ENCODE peak calls at places on chromosomes 1 and 21, in nine cellular contexts. G is cardiac fibroblast; F is upper lobe of right lung; T is lower lobe of right lung; H is MM.1S; P is fibroblast of mammary gland; C is kidney; N is CD8-positive, alpha-beta T cell; J is PC-9. E is an unnamed sample.

GRCh38 chr1:52159033-52159789 is 17.3 kb downstream of the ZFYVE9 start:
- DNase-seq in G (peak; percentile 14), F (no peak), T (no peak), H (no peak), P (peak; percentile 50), C (no peak), N (no peak), J (peak; percentile 55), E (no peak)

GRCh38 chr1:17743028-17743706 is 12.0 kb upstream of the ACTL8 start:
- DNase-seq in G (peak; percentile 11), F (no peak), T (no peak), H (no peak), P (no peak), C (no peak), N (no peak), J (no peak), E (no peak)

GRCh38 chr1:5690878-5691277 is 301.3 kb downstream of the NPHP4 start:
- DNase-seq in G (no peak), F (no peak), T (no peak), H (no peak), P (no peak), C (no peak), N (no peak), J (no peak), E (no peak)

GRCh38 chr1:198771562-198772153 is 132.8 kb downstream of the PTPRC start:
- DNase-seq in G (peak; percentile 76), F (no peak), T (no peak), H (peak; percentile 24), P (peak; percentile 60), C (no peak), N (no peak), J (no peak), E (no peak)

GRCh38 chr21:45560106-45561021 is 18.1 kb upstream of the SLC19A1 start:
- DNase-seq in G (no peak), F (peak; percentile 60), T (peak; percentile 43), H (no peak), P (no peak), C (peak; percentile 61), N (no peak), J (no peak), E (no peak)

GRCh38 chr1:88204111-88204510 is 480.0 kb upstream of the PKN2 start:
- DNase-seq in G (no peak), F (no peak), T (no peak), H (no peak), P (no peak), C (no peak), N (no peak), J (no peak), E (no peak)

GRCh38 chr1:59098668-59099067 is 198.2 kb upstream of the FGGY start:
- DNase-seq in G (no peak), F (no peak), T (no peak), H (no peak), P (no peak), C (no peak), N (no peak), J (no peak), E (no peak)

GRCh38 chr1:66996018-66996682 is 57.8 kb downstream of the SLC35D1 start:
- DNase-seq in G (peak; percentile 85), F (no peak), T (no peak), H (peak; percentile 78), P (peak; percentile 75), C (no peak), N (peak; percentile 29), J (peak; percentile 49), E (no peak)

GRCh38 chr1:209787551-209787950 is 3.2 kb upstream of the C1orf74 start:
- DNase-seq in G (peak; percentile 59), F (no peak), T (no peak), H (no peak), P (no peak), C (no peak), N (no peak), J (peak; percentile 50), E (no peak)

GRCh38 chr1:216665381-216665780 is 57.8 kb downstream of the ESRRG start:
- DNase-seq in G (peak; percentile 24), F (no peak), T (no peak), H (no peak), P (peak; percentile 30), C (no peak), N (no peak), J (no peak), E (no peak)

GRCh38 chr1:174999926-175000696 is at the start of gene CACYBP:
- DNase-seq in G (peak; percentile 34), F (no peak), T (no peak), H (peak; percentile 56), P (peak; percentile 30), C (no peak), N (no peak), J (no peak), E (no peak)

GRCh38 chr1:54977938-54978337 is 2.5 kb upstream of the TMEM61 start:
- DNase-seq in G (no peak), F (no peak), T (no peak), H (no peak), P (no peak), C (peak; percentile 50), N (no peak), J (no peak), E (no peak)

GRCh38 chr1:163799190-163799805 is 477.5 kb downstream of the NUF2 start:
- DNase-seq in G (no peak), F (no peak), T (no peak), H (no peak), P (no peak), C (no peak), N (no peak), J (no peak), E (no peak)

GRCh38 chr1:89271616-89272015 is 1.0 kb downstream of the GBP5 start:
- DNase-seq in G (peak; percentile 71), F (no peak), T (no peak), H (no peak), P (peak; percentile 80), C (no peak), N (no peak), J (no peak), E (no peak)

GRCh38 chr1:62294211-62294610 is 25.0 kb downstream of the KANK4 start:
- DNase-seq in G (no peak), F (no peak), T (no peak), H (no peak), P (peak; percentile 5), C (no peak), N (no peak), J (peak; percentile 48), E (no peak)
- TF ChIP-seq CTCF in G (no peak), F (peak; percentile 15), T (no peak), H (no peak), P (peak; percentile 23), C (no peak), N (no peak), J (peak; percentile 63), E (no peak)

GRCh38 chr1:101520302-101520701 is 283.5 kb downstream of the S1PR1 start:
- DNase-seq in G (peak; percentile 67), F (no peak), T (no peak), H (peak; percentile 22), P (peak; percentile 48), C (no peak), N (no peak), J (peak; percentile 2), E (no peak)
- H3K4me3 ChIP-seq in G (no peak overlapping the region), F (no peak overlapping the region), T (no peak overlapping the region), H (no peak overlapping the region), P (no peak overlapping the region), C (no peak overlapping the region), N (no peak overlapping the region), J (no peak overlapping the region), E (no peak overlapping the region)

GRCh38 chr21:43865471-43866181 is 603 bp downstream of the AGPAT3 start:
- DNase-seq in G (peak; percentile 20), F (peak; percentile 83), T (peak; percentile 77), H (peak; percentile 91), P (peak; percentile 13), C (no peak), N (peak; percentile 31), J (peak; percentile 34), E (no peak)

GRCh38 chr21:43866659-43867331 is 1.8 kb downstream of the AGPAT3 start:
- DNase-seq in G (no peak), F (peak; percentile 77), T (no peak), H (peak; percentile 85), P (no peak), C (no peak), N (no peak), J (no peak), E (no peak)

GRCh38 chr21:43864313-43864805 is 664 bp upstream of the AGPAT3 start:
- DNase-seq in G (peak; percentile 31), F (peak; percentile 87), T (peak; percentile 79), H (peak; percentile 90), P (peak; percentile 10), C (peak; percentile 87), N (no peak), J (peak; percentile 54), E (no peak)

GRCh38 chr21:43866233-43866632 is 1.2 kb downstream of the AGPAT3 start:
- DNase-seq in G (peak; percentile 52), F (no peak), T (no peak), H (peak; percentile 78), P (peak; percentile 59), C (no peak), N (no peak), J (no peak), E (peak; percentile 7)

DNA sequence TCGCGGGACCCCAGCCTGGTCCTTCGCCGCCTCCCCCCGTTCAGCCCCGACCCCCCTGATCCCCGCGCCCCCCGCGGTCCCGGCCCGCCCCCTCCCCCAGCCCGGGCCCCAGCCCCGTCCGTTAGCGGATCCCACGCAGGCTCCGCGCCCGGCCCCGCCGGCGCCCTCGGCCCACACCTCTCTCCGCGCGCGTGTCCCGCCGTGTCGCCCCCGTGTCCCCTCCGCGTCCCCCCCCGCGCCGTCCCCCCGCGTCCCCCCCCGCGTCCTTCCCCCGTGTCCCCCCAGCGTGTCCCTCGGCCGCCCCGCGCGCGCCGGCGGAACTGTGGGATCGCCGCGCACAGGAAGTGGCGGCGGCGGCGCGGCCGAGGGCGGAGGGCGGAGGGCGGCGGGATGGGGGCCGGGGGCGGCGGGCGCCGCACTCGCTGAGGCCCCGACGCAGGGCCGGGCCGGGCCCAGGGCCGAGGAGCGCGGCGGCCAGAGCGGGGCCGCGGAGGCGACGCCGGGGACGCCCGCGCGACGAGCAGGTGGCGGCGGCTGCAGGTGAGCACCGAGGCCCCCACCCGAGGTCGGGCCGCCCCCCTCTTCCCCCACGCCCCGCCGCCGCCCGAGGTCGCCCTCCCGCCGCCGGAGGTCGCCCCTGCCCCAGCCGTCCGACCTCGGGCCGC is at the start of gene AGPAT3:
- DNase-seq in G (no peak), F (no peak), T (no peak), H (peak; percentile 66), P (no peak), C (no peak), N (peak; percentile 26), J (no peak), E (no peak)
- TF ChIP-seq CTCF in G (no peak), F (no peak), T (no peak), H (no peak), P (no peak), C (no peak), N (no peak), J (no peak), E (no peak)

DNA sequence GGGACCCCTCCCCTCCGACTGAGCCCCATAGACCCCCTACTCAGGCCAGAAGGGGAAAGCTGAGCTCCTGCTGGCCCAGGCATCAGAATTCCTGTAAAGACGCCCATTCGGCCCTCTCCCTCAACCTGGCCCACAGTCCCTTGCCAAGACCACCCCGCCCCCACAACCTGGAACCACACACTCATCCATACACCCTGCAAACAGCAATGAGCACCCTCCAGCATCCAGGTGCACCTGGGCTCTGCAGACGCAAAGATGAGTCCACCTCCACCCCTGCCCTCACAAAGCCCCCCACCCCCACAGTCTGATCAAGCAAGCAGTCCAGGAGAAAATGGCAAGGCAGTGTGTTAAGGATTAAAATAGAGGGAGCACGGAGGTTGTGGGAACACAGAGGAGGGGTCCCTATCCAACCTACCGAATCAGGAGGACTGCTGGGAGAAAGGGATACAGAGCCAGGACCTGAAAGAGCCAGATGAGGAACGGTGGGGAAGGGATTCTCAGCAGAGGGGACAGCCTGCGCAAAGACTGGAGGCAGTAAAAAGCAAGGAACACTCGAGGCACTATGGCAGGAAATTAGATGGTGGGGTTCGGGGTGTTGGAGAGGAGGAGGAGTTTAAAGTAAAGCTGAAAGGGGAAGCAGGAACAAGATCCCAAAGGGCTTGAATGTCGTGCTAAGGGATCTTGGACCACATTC is 67.3 kb upstream of the LAPTM5 start:
- DNase-seq in G (no peak), F (no peak), T (no peak), H (no peak), P (no peak), C (no peak), N (no peak), J (no peak), E (no peak)
- H3K4me3 ChIP-seq in G (peak overlapping the region; percentile 30), F (no peak overlapping the region), T (peak overlapping the region; percentile 38), H (peak overlapping the region; percentile 36), P (peak overlapping the region; percentile 36), C (no peak overlapping the region), N (peak overlapping the region; percentile 35), J (no peak overlapping the region), E (peak overlapping the region; percentile 55)